ENCODE peak calls at places on chromosome 14, in five cellular contexts. Y, S, E, P and G are unnamed samples.

GRCh38 chr14:77618381-77618780 is 1.9 kb upstream of the SPTLC2 start:
- DNase-seq in Y (no peak), S (no peak), E (no peak), P (no peak), G (no peak)

GRCh38 chr14:71586131-71586893 is 345.9 kb upstream of the RGS6 start:
- DNase-seq in Y (peak; percentile 66), S (no peak), E (peak; percentile 60), P (peak; percentile 73), G (no peak)

GRCh38 chr14:90795744-90796143 is 20.5 kb downstream of the TTC7B start:
- DNase-seq in Y (peak; percentile 92), S (peak; percentile 91), E (no peak), P (peak; percentile 77), G (no peak)

GRCh38 chr14:63852271-63852816 is 460 bp upstream of the SYNE2 start:
- DNase-seq in Y (peak; percentile 45), S (no peak), E (no peak), P (peak; percentile 35), G (peak; percentile 7)

GRCh38 chr14:49160983-49161382 is 425.2 kb downstream of the RPS29 start:
- DNase-seq in Y (no peak), S (no peak), E (no peak), P (no peak), G (no peak)

GRCh38 chr14:51825926-51826325 is 34.5 kb upstream of the GNG2 start:
- DNase-seq in Y (peak; percentile 57), S (no peak), E (no peak), P (no peak), G (no peak)

GRCh38 chr14:61462566-61463195 is 141.3 kb downstream of the PRKCH start:
- DNase-seq in Y (peak; percentile 84), S (peak; percentile 91), E (no peak), P (peak; percentile 90), G (no peak)

GRCh38 chr14:100160534-100160916 is 1.1 kb upstream of the DEGS2 start:
- DNase-seq in Y (no peak), S (no peak), E (no peak), P (no peak), G (no peak)

GRCh38 chr14:78967111-78967809 is 797.1 kb downstream of the NRXN3 start:
- DNase-seq in Y (peak; percentile 78), S (peak; percentile 64), E (no peak), P (no peak), G (no peak)

GRCh38 chr14:52029881-52030280 is 39.0 kb downstream of the NID2 start:
- DNase-seq in Y (peak; percentile 65), S (no peak), E (no peak), P (no peak), G (no peak)

GRCh38 chr14:76844223-76844622 is 18.0 kb downstream of the LRRC74A start:
- DNase-seq in Y (peak; percentile 65), S (peak; percentile 33), E (no peak), P (no peak), G (no peak)

GRCh38 chr14:50773632-50774541 is 57.1 kb downstream of the NIN start:
- DNase-seq in Y (peak; percentile 65), S (peak; percentile 91), E (peak; percentile 55), P (peak; percentile 64), G (no peak)

GRCh38 chr14:70601162-70601561 is 707 bp upstream of the MED6 start:
- DNase-seq in Y (peak; percentile 66), S (peak; percentile 36), E (no peak), P (peak; percentile 2), G (no peak)

GRCh38 chr14:94451091-94451751 is 1.4 kb downstream of the SERPINA11 start:
- DNase-seq in Y (no peak), S (no peak), E (no peak), P (no peak), G (no peak)

GRCh38 chr14:89176090-89176757 is 240.8 kb downstream of the FOXN3 start:
- DNase-seq in Y (no peak), S (no peak), E (no peak), P (no peak), G (no peak)

GRCh38 chr14:37970696-37971095 is 237.0 kb upstream of the SSTR1 start:
- DNase-seq in Y (no peak), S (no peak), E (no peak), P (no peak), G (no peak)

GRCh38 chr14:88825078-88825458 is 617 bp downstream of the TTC8 start:
- DNase-seq in Y (peak; percentile 63), S (no peak), E (no peak), P (no peak), G (no peak)

GRCh38 chr14:95493503-95493902 is 22.9 kb downstream of the SYNE3 start:
- DNase-seq in Y (no peak), S (no peak), E (no peak), P (no peak), G (no peak)

GRCh38 chr14:77107228-77107627 is 9.2 kb downstream of the CIPC start:
- DNase-seq in Y (peak; percentile 21), S (no peak), E (no peak), P (no peak), G (no peak)

GRCh38 chr14:20707622-20708021 is 19.1 kb downstream of the ANG start:
- DNase-seq in Y (no peak), S (peak; percentile 70), E (no peak), P (no peak), G (no peak)

GRCh38 chr14:29927596-29928341 is at the start of gene PRKD1:
- DNase-seq in Y (peak; percentile 76), S (peak; percentile 42), E (peak; percentile 57), P (peak; percentile 75), G (peak; percentile 36)

GRCh38 chr14:94157195-94157594 is 16.9 kb upstream of the PPP4R4 start:
- DNase-seq in Y (no peak), S (no peak), E (no peak), P (no peak), G (no peak)

GRCh38 chr14:54564071-54564798 is 2.7 kb upstream of the SAMD4A start:
- DNase-seq in Y (peak; percentile 62), S (peak; percentile 86), E (peak; percentile 29), P (peak; percentile 71), G (peak; percentile 31)

GRCh38 chr14:32298346-32298745 is 30.8 kb upstream of the AKAP6 start:
- DNase-seq in Y (peak; percentile 19), S (no peak), E (no peak), P (no peak), G (no peak)

GRCh38 chr14:92348154-92348553 is 25.2 kb downstream of the SLC24A4 start:
- DNase-seq in Y (no peak), S (peak; percentile 95), E (no peak), P (no peak), G (no peak)

GRCh38 chr14:104657114-104657524 is 32.3 kb upstream of the INF2 start:
- DNase-seq in Y (no peak), S (no peak), E (no peak), P (no peak), G (no peak)

GRCh38 chr14:69079188-69079742 is 73.7 kb downstream of the DCAF5 start:
- DNase-seq in Y (peak; percentile 89), S (peak; percentile 95), E (no peak), P (peak; percentile 76), G (no peak)

GRCh38 chr14:69081271-69081670 is 71.6 kb downstream of the DCAF5 start:
- DNase-seq in Y (no peak), S (no peak), E (no peak), P (no peak), G (no peak)

GRCh38 chr14:69079747-69080146 is 73.2 kb downstream of the DCAF5 start:
- DNase-seq in Y (no peak), S (no peak), E (no peak), P (no peak), G (no peak)

GRCh38 chr14:69076341-69076740 is 76.6 kb downstream of the DCAF5 start:
- DNase-seq in Y (no peak), S (no peak), E (no peak), P (no peak), G (no peak)

GRCh38 chr14:69077841-69078240 is 75.1 kb downstream of the DCAF5 start:
- DNase-seq in Y (peak; percentile 94), S (peak; percentile 93), E (no peak), P (peak; percentile 65), G (no peak)
- H3K9ac ChIP-seq in Y (peak overlapping the region; percentile 64), S (peak overlapping the region; percentile 72), E (no peak overlapping the region), P (no peak overlapping the region), G (no peak overlapping the region)

GRCh38 chr14:103393078-103393477 is 7.9 kb downstream of the MARK3 start:
- DNase-seq in Y (no peak), S (no peak), E (no peak), P (no peak), G (no peak)
- H3K4me1 ChIP-seq in Y (peaks cover 44% of the 10 kb centered on the region), S (peaks cover 38% of the 10 kb centered on the region), E (peaks cover 3% of the 10 kb centered on the region), P (peaks cover 8% of the 10 kb centered on the region), G (no peaks in the 10 kb centered on the region)

GRCh38 chr14:84825481-84825880 is 704.5 kb upstream of the FLRT2 start:
- DNase-seq in Y (peak; percentile 27), S (peak; percentile 69), E (no peak), P (peak; percentile 11), G (no peak)

GRCh38 chr14:84826349-84826748 is 703.6 kb upstream of the FLRT2 start:
- DNase-seq in Y (peak; percentile 0), S (peak; percentile 50), E (no peak), P (no peak), G (no peak)
- H3K27ac ChIP-seq in Y (no peak overlapping the region), S (peak overlapping the region; percentile 24), E (no peak overlapping the region), P (no peak overlapping the region), G (no peak overlapping the region)

GRCh38 chr14:75424496-75424895 is 3.3 kb upstream of the JDP2 start:
- DNase-seq in Y (no peak), S (no peak), E (no peak), P (no peak), G (no peak)

GRCh38 chr14:75422169-75422568 is 5.7 kb upstream of the JDP2 start:
- DNase-seq in Y (peak; percentile 94), S (peak; percentile 82), E (no peak), P (peak; percentile 66), G (no peak)

GRCh38 chr14:75417674-75418073 is 10.1 kb upstream of the JDP2 start:
- DNase-seq in Y (peak; percentile 81), S (no peak), E (no peak), P (peak; percentile 72), G (no peak)

DNA sequence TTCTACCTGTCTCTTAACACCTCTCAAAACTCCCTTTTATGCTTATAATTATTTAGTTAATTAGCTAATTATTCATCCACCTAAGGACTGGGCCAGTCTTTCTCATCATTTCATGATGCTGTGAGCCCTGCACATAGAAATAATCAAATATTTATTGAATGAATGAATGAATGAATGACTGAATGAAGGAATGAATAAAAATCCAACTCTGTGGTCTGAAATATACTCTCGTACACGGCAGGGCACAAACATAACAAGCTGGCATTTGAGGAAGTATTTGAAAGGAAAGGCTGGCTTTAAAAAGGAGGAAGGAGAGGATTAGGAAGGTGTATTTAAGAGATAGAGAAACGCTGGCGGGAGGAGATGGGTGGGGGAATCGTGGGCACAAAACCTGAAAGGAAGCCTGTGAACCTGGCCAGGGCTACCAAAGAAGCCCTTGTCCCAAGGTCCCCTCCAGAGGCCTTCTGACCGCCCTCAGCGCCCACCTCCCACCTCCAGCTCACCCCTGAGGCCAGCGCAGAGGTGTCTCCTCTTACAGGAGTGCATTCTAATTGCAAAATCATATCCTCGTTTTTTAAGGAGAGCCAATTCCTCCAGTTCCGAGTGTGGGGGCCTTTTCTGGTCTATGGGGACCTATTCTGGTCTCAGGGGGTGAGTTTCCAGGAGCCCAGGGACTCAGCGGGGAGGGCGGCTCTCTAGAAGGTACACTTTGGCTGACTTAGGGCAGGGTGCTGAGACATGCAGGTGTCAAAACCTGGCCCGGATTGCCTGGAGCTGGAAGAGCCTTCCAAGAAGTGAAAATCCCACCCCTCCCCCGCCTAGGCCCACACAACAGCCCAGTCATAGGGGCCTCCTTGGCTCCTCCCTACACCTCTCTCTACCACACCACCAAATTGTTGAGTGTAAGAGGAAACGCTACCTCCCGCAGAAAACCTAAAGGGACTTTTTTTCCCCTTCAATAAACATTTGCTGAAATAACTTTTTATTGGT is 8.7 kb upstream of the JDP2 start:
- DNase-seq in Y (no peak), S (no peak), E (peak; percentile 33), P (no peak), G (no peak)
- H3K9ac ChIP-seq in Y (no peak overlapping the region), S (no peak overlapping the region), E (no peak overlapping the region), P (no peak overlapping the region), G (no peak overlapping the region)